ENCODE peak calls at places on chromosomes 7 and 10, in four cellular contexts. U, W, X and N are unnamed samples. For H3K27me3, H3K4me1 and H3K36me3, the result is how much of the 10 kb centered on the place peaks cover.

GRCh38 chr7:47710201-47710935 is 128.5 kb upstream of the TNS3 start:
- DNase-seq in U (no peak), W (no peak), X (no peak), N (no peak)

GRCh38 chr10:24645784-24646183 is 77.9 kb downstream of the ARHGAP21 start:
- DNase-seq in U (no peak), W (peak), X (peak), N (no peak)

GRCh38 chr7:99123571-99124033 is 20.3 kb downstream of the SMURF1 start:
- DNase-seq in U (no peak), W (peak), X (no peak), N (no peak)

GRCh38 chr10:76736848-76737495 is 900.6 kb downstream of the KCNMA1 start:
- DNase-seq in U (no peak), W (peak), X (no peak), N (no peak)

GRCh38 chr10:43039629-43040481 is 37.0 kb upstream of the RET start:
- DNase-seq in U (no peak), W (peak), X (peak), N (no peak)

GRCh38 chr7:35313575-35313974 is 59.7 kb upstream of the TBX20 start:
- DNase-seq in U (no peak), W (no peak), X (no peak), N (no peak)

GRCh38 chr10:99775850-99776249 is 6.6 kb upstream of the ABCC2 start:
- DNase-seq in U (no peak), W (peak), X (no peak), N (no peak)

GRCh38 chr7:33191326-33191725 is 62.0 kb downstream of the BBS9 start:
- DNase-seq in U (peak), W (no peak), X (peak), N (no peak)

GRCh38 chr7:141042222-141043193 is 27.8 kb upstream of the MRPS33 start:
- DNase-seq in U (no peak), W (peak), X (no peak), N (no peak)

GRCh38 chr10:97080051-97080776 is 105.5 kb downstream of the SLIT1 start:
- DNase-seq in U (no peak), W (no peak), X (no peak), N (no peak)

GRCh38 chr7:158685727-158686126 is 18.9 kb downstream of the NCAPG2 start:
- DNase-seq in U (no peak), W (peak), X (no peak), N (no peak)

GRCh38 chr10:29469481-29470354 is 165.1 kb downstream of the SVIL start:
- DNase-seq in U (no peak), W (no peak), X (no peak), N (no peak)
- H3K27me3 ChIP-seq in U (under half), W (under half), X (under half), N (under half)

GRCh38 chr7:24860611-24861010 is 103.3 kb upstream of the GSDME start:
- DNase-seq in U (no peak), W (no peak), X (no peak), N (no peak)
- H3K4me1 ChIP-seq in U (under half), W (under half), X (under half), N (under half)

GRCh38 chr10:71763352-71764127 is 9.8 kb downstream of the VSIR start:
- DNase-seq in U (no peak), W (peak), X (no peak), N (no peak)
- H3K36me3 ChIP-seq in U (half or more), W (under half), X (under half), N (half or more)

DNA sequence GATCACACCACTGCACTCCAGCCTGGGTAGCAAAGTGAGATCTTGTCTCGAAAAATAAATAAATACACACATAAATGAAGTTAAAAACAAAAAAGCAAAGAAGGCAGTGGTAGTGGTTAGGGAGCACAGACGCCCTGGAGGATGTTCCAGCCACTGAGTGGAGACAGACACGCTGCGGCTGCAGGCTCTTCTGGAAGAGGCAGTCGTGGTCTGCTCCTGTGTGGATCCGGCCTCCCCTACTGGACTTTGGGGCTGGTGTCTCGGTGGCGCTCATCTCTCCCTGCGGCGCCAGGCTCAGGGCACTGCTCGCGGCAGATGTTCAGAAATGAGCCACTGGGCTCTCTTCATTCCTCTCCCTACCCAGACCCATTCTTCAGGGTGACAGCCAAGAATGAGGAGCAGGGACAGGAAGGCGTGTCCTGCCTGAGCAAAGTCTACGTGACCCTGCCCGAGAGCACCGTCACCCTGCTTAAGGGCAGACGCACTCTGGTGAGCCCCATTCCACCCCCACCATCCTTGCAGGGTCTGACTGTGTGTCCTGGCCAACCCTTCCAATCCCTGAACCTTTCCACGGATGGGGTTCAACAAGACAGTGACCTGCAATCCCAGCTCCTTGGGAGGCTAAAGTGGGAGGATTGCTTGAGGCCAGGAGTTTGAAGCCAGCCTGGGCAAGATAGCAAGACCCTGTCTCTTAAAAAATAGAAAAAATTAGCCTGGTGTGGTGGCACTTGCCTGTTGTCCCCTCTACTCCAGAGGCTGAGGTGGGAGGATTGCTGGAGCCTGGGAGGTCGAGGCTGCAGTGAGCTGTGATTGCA is 26.2 kb downstream of the ZAN start:
- DNase-seq in U (no peak), W (no peak), X (no peak), N (no peak)
- H3K27me3 ChIP-seq in U (under half), W (under half), X (half or more), N (under half)

GRCh38 chr10:125116041-125116649 is 44.2 kb downstream of the CTBP2 start:
- DNase-seq in U (no peak), W (no peak), X (no peak), N (no peak)
- H3K4me1 ChIP-seq in U (under half), W (under half), X (under half), N (under half)

GRCh38 chr10:79027147-79028055 is 41.4 kb upstream of the ZMIZ1 start:
- DNase-seq in U (peak), W (no peak), X (no peak), N (no peak)
- H3K36me3 ChIP-seq in U (under half), W (under half), X (under half), N (under half)